ENCODE peak calls at places on chromosomes 3 and 15, in seven cellular contexts. W, A, J, F, Y, V and R are unnamed samples.

GRCh38 chr3:5080779-5081550 is 41.1 kb upstream of the ARL8B start:
- DNase-seq in W (no peak), A (no peak), J (no peak), F (no peak), Y (no peak), V (no peak), R (no peak)

GRCh38 chr3:153051427-153052095 is 110.5 kb upstream of the RAP2B start:
- DNase-seq in W (peak), A (no peak), J (no peak), F (peak), Y (no peak), V (peak), R (no peak)

GRCh38 chr3:44845528-44846520 is 15.9 kb upstream of the TMEM42 start:
- DNase-seq in W (peak), A (peak), J (no peak), F (no peak), Y (no peak), V (no peak), R (peak)

GRCh38 chr15:73892446-73893226 is 19.3 kb downstream of the TBC1D21 start:
- DNase-seq in W (no peak), A (no peak), J (no peak), F (no peak), Y (no peak), V (no peak), R (no peak)

GRCh38 chr3:52190294-52190841 is 7.6 kb upstream of the ALAS1 start:
- DNase-seq in W (no peak), A (peak), J (no peak), F (no peak), Y (no peak), V (no peak), R (peak)

GRCh38 chr3:150147776-150148175 is 177.1 kb upstream of the PFN2 start:
- DNase-seq in W (no peak), A (no peak), J (no peak), F (no peak), Y (no peak), V (no peak), R (peak)

GRCh38 chr3:64957639-64958038 is 269.8 kb upstream of the ADAMTS9 start:
- DNase-seq in W (no peak), A (no peak), J (no peak), F (no peak), Y (no peak), V (no peak), R (no peak)

GRCh38 chr15:51104512-51104911 is 9.8 kb upstream of the TNFAIP8L3 start:
- DNase-seq in W (no peak), A (peak), J (no peak), F (no peak), Y (no peak), V (no peak), R (peak)

GRCh38 chr3:53234130-53234840 is 21.5 kb downstream of the TKT start:
- DNase-seq in W (no peak), A (no peak), J (no peak), F (no peak), Y (no peak), V (no peak), R (no peak)

GRCh38 chr3:13623101-13623654 is 74.3 kb downstream of the FBLN2 start:
- DNase-seq in W (no peak), A (no peak), J (no peak), F (no peak), Y (no peak), V (no peak), R (peak)

GRCh38 chr15:67329984-67330733 is 75.6 kb downstream of the IQCH start:
- DNase-seq in W (peak), A (no peak), J (no peak), F (no peak), Y (no peak), V (no peak), R (peak)

GRCh38 chr3:157868168-157868567 is 238.1 kb downstream of the SHOX2 start:
- DNase-seq in W (no peak), A (no peak), J (no peak), F (no peak), Y (no peak), V (no peak), R (no peak)

GRCh38 chr15:79970921-79971434 is at the start of gene BCL2A1:
- DNase-seq in W (peak), A (no peak), J (peak), F (peak), Y (no peak), V (peak), R (no peak)

GRCh38 chr3:197406266-197406665 is 107.9 kb upstream of the DLG1 start:
- DNase-seq in W (no peak), A (peak), J (no peak), F (no peak), Y (no peak), V (no peak), R (peak)

GRCh38 chr3:17740703-17741102 is 1.7 kb downstream of the TBC1D5 start:
- DNase-seq in W (peak), A (no peak), J (no peak), F (peak), Y (no peak), V (peak), R (peak)

GRCh38 chr3:64936570-64936969 is 248.8 kb upstream of the ADAMTS9 start:
- DNase-seq in W (no peak), A (no peak), J (no peak), F (no peak), Y (no peak), V (no peak), R (no peak)

GRCh38 chr15:83559310-83559966 is 94.5 kb upstream of the ADAMTSL3 start:
- DNase-seq in W (peak), A (no peak), J (peak), F (peak), Y (no peak), V (peak), R (peak)

GRCh38 chr3:173599673-173600072 is 202.1 kb downstream of the NLGN1 start:
- DNase-seq in W (peak), A (no peak), J (no peak), F (no peak), Y (no peak), V (no peak), R (no peak)

GRCh38 chr3:187913617-187914033 is 168.4 kb upstream of the BCL6 start:
- DNase-seq in W (peak), A (no peak), J (no peak), F (peak), Y (no peak), V (peak), R (no peak)

GRCh38 chr15:79922512-79923067 is 25.8 kb upstream of the MTHFS start:
- DNase-seq in W (no peak), A (no peak), J (no peak), F (no peak), Y (no peak), V (no peak), R (no peak)

GRCh38 chr15:33735637-33736247 is 232.6 kb upstream of the CHRM5 start:
- DNase-seq in W (peak), A (no peak), J (no peak), F (peak), Y (no peak), V (peak), R (peak)

GRCh38 chr3:179421500-179421899 is 29.8 kb downstream of the GNB4 start:
- DNase-seq in W (peak), A (no peak), J (no peak), F (peak), Y (no peak), V (peak), R (peak)

GRCh38 chr15:90818251-90819210 is 49.9 kb upstream of the FURIN start:
- DNase-seq in W (no peak), A (peak), J (no peak), F (no peak), Y (no peak), V (no peak), R (peak)

GRCh38 chr3:193240850-193241706 is at the start of gene PLAAT1:
- DNase-seq in W (peak), A (peak), J (no peak), F (no peak), Y (peak), V (peak), R (peak)

GRCh38 chr3:128316456-128316855 is 150.2 kb downstream of the DNAJB8 start:
- DNase-seq in W (no peak), A (no peak), J (no peak), F (no peak), Y (peak), V (no peak), R (no peak)

GRCh38 chr3:42745776-42746454 is 27.1 kb downstream of the CCDC13 start:
- DNase-seq in W (no peak), A (no peak), J (no peak), F (no peak), Y (no peak), V (no peak), R (no peak)

GRCh38 chr3:176741648-176742047 is 455.6 kb downstream of the TBL1XR1 start:
- DNase-seq in W (no peak), A (no peak), J (no peak), F (no peak), Y (no peak), V (no peak), R (no peak)

GRCh38 chr3:192417012-192417411 is 310.3 kb downstream of the FGF12 start:
- DNase-seq in W (no peak), A (no peak), J (no peak), F (no peak), Y (no peak), V (no peak), R (no peak)

GRCh38 chr3:139758654-139759291 is 81.0 kb upstream of the NMNAT3 start:
- DNase-seq in W (peak), A (no peak), J (no peak), F (no peak), Y (no peak), V (no peak), R (peak)

GRCh38 chr15:26038693-26039092 is 175.6 kb upstream of the ATP10A start:
- DNase-seq in W (peak), A (no peak), J (no peak), F (no peak), Y (no peak), V (no peak), R (no peak)

GRCh38 chr15:94793641-94794040 is 562.3 kb downstream of the MCTP2 start:
- DNase-seq in W (no peak), A (no peak), J (no peak), F (no peak), Y (no peak), V (no peak), R (no peak)

GRCh38 chr15:54033954-54034458 is 55.8 kb downstream of the UNC13C start:
- DNase-seq in W (no peak), A (no peak), J (no peak), F (no peak), Y (no peak), V (no peak), R (no peak)

GRCh38 chr15:48861813-48862431 is 16.0 kb upstream of the EID1 start:
- DNase-seq in W (peak), A (no peak), J (no peak), F (no peak), Y (no peak), V (peak), R (peak)

GRCh38 chr3:31077021-31077601 is 182.7 kb upstream of the GADL1 start:
- DNase-seq in W (peak), A (no peak), J (no peak), F (peak), Y (no peak), V (peak), R (peak)

GRCh38 chr3:99713440-99713839 is 75.0 kb downstream of the COL8A1 start:
- DNase-seq in W (no peak), A (no peak), J (no peak), F (no peak), Y (no peak), V (no peak), R (no peak)

GRCh38 chr15:55799287-55800212 is 56.6 kb upstream of the PRTG start:
- DNase-seq in W (peak), A (peak), J (no peak), F (no peak), Y (no peak), V (peak), R (peak)

GRCh38 chr3:171528102-171528501 is 67.9 kb upstream of the TNIK start:
- DNase-seq in W (no peak), A (no peak), J (no peak), F (no peak), Y (no peak), V (no peak), R (peak)

GRCh38 chr3:160134964-160135363 is 90.3 kb upstream of the C3orf80 start:
- DNase-seq in W (peak), A (no peak), J (peak), F (no peak), Y (no peak), V (no peak), R (peak)

GRCh38 chr15:37252530-37252929 is 152.2 kb upstream of the MEIS2 start:
- DNase-seq in W (no peak), A (no peak), J (no peak), F (no peak), Y (no peak), V (no peak), R (no peak)

GRCh38 chr15:71008250-71008870 is 106.9 kb upstream of the THSD4 start:
- DNase-seq in W (no peak), A (no peak), J (no peak), F (no peak), Y (no peak), V (no peak), R (peak)

GRCh38 chr15:71010439-71010838 is 104.8 kb upstream of the THSD4 start:
- DNase-seq in W (no peak), A (no peak), J (no peak), F (no peak), Y (no peak), V (no peak), R (no peak)

GRCh38 chr15:71011503-71012155 is 103.6 kb upstream of the THSD4 start:
- DNase-seq in W (peak), A (no peak), J (no peak), F (peak), Y (no peak), V (peak), R (peak)

GRCh38 chr15:71013446-71013845 is 101.8 kb upstream of the THSD4 start:
- DNase-seq in W (no peak), A (no peak), J (no peak), F (no peak), Y (no peak), V (no peak), R (no peak)

DNA sequence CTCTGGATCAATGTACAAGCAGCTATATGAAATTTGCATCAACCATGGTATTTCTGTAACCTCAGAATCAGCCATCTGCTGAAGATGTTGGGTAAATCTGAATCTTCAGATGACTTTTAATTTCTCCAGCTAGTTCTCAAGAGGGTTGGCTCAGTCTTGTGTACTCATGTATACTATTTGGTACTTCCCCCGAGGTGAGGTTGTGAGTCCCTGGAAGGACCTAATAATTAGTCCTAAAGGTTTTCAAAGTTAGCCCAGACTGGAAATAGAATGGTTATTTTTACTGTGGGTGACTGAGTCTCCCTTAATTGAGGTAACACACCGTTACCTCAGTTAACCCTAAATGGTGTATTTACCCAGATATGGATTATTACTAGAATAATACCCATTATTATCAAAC is 104.3 kb upstream of the THSD4 start:
- DNase-seq in W (no peak), A (no peak), J (no peak), F (no peak), Y (no peak), V (no peak), R (no peak)
- H3K4me3 ChIP-seq in W (no peak), A (peak), J (no peak), F (no peak), Y (no peak), V (no peak), R (no peak)

DNA sequence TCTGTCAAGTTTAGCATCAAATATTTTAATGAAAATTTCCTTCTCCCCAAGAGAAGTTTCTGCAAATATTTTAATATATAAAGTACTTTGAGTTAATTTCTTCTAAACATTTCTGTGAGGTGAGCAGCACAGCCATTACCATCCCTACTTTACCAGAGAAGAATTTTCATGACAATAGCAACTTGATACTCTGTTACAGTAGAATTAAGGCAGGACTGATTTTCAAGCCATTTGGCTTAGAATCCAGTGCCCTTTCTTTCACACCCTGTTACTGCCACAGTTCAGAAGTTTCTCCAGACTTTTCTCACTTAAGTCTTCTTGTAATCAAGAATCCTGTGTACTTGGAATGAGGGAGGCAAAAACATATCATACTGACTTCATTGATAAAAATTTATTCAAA is 556.9 kb upstream of the SGO1 start:
- DNase-seq in W (no peak), A (no peak), J (no peak), F (no peak), Y (no peak), V (no peak), R (no peak)
- H3K4me3 ChIP-seq in W (no peak), A (no peak), J (no peak), F (no peak), Y (no peak), V (no peak), R (no peak)

DNA sequence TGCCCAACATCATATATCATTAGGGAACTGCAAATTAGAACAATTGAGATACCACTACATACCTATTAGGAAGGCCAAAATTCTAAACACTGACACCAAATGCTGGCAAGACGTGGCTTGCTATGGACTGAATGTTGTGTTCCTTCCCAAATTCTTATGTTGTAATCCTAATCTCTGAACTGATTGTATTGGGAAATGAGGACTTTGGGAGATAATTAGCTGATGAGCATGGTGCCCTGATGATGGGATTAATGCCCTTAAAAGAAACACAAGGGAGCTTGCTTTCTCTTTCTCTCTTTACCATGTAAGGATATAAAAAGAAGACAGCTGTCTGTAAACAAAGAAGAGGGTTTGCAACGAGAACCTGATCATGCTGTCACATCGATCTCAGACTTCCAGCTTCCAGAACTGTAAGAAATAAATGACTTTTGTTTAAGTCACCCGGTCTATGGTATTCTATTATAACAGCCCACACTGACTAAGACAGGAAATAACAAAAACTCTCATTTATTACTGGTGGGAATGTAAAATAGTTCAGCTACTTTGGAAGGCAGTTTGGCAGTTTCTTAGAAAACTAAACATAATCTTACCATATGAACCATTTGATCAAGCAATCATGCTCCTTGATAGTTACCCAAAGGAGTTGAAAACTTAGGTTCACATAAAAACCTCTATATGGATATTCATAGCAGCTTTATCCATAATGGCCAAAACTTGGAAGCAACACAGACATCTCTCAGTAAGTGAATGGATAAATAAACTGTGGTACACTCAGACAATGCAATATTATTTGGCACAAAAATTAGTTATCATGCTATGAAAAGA is 458.3 kb upstream of the CBLB start:
- DNase-seq in W (peak), A (no peak), J (no peak), F (no peak), Y (no peak), V (no peak), R (peak)
- H3K4me3 ChIP-seq in W (no peak), A (no peak), J (no peak), F (no peak), Y (no peak), V (no peak), R (no peak)

GRCh38 chr3:10551139-10551538 is 45.8 kb upstream of the ATP2B2 start:
- DNase-seq in W (no peak), A (no peak), J (no peak), F (no peak), Y (no peak), V (no peak), R (no peak)

GRCh38 chr3:10550705-10551104 is 45.3 kb upstream of the ATP2B2 start:
- DNase-seq in W (no peak), A (no peak), J (no peak), F (no peak), Y (no peak), V (no peak), R (no peak)

GRCh38 chr3:10552631-10552943 is 47.2 kb upstream of the ATP2B2 start:
- DNase-seq in W (no peak), A (no peak), J (peak), F (no peak), Y (no peak), V (no peak), R (no peak)

GRCh38 chr3:10553586-10554235 is 48.3 kb upstream of the ATP2B2 start:
- DNase-seq in W (no peak), A (no peak), J (no peak), F (no peak), Y (no peak), V (no peak), R (peak)

DNA sequence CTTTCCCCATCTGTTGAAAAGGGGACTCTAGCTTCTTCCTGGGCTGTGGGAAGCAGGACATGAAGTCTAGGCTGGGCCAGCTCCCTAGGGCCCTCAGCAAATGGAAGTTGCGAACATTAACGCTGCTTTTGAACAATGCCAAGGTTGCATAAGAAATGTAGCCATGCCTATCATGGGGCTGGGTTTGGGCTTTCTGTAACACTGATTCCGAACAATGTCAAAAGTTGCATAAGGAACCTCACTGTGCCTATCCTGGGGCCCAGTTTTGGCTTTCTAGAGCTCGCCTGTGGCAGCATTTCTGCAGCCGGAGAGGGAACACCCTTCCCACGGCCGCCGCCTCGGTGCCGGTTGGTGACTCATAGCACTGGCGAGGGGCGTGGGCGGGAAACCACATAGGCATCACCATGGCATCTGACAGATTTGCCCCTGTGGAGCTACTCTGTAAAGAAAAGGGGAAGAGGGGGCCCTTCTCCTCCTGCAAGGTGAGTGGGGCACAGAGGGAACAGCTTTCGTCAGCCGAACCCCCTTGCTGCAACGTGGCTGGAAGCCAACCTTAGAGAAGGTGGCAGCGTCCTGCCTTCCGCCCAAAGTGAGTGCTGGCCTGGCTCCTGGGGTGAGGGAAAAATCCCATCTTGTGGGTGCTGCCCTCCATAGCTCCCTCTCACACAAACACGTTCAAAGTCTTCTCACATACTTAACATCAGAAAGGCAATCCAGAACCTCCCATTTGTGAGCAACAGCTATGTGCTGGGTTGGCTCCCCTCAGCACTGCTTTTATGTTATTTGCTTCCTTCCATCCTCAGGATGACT is 46.6 kb upstream of the ATP2B2 start:
- DNase-seq in W (peak), A (no peak), J (peak), F (no peak), Y (no peak), V (no peak), R (no peak)
- H3K4me3 ChIP-seq in W (no peak), A (no peak), J (no peak), F (no peak), Y (no peak), V (no peak), R (no peak)